ENCODE peak calls at places on chromosomes 4 and X, in four cellular contexts. J, X, I and P are unnamed samples.

GRCh38 chrX:29926056-29926455 is 289.3 kb upstream of the MAGEB2 start:
- DNase-seq in J (no peak), X (no peak), I (no peak), P (no peak)

GRCh38 chrX:39821011-39821708 is 276.6 kb downstream of the BCOR start:
- DNase-seq in J (no peak), X (no peak), I (no peak), P (peak; percentile 81)

GRCh38 chr4:74390677-74391076 is 25.7 kb downstream of the EREG start:
- DNase-seq in J (no peak), X (no peak), I (no peak), P (no peak)

GRCh38 chr4:1201851-1202525 is 29.6 kb upstream of the SPON2 start:
- DNase-seq in J (peak; percentile 83), X (peak; percentile 23), I (peak; percentile 50), P (no peak)

GRCh38 chrX:40996886-40997530 is 88.2 kb upstream of the USP9X start:
- DNase-seq in J (no peak), X (peak; percentile 4), I (no peak), P (peak; percentile 61)

GRCh38 chr4:74098628-74098995 is 383 bp downstream of the CXCL2 start:
- DNase-seq in J (peak; percentile 23), X (peak; percentile 5), I (no peak), P (no peak)

GRCh38 chr4:117096462-117096861 is 11.1 kb upstream of the TRAM1L1 start:
- DNase-seq in J (no peak), X (no peak), I (no peak), P (no peak)

GRCh38 chr4:24560770-24561415 is 23.5 kb downstream of the DHX15 start:
- DNase-seq in J (no peak), X (no peak), I (no peak), P (no peak)

GRCh38 chr4:149896428-149896827 is 80.8 kb upstream of the IQCM start:
- DNase-seq in J (no peak), X (no peak), I (no peak), P (peak; percentile 44)

GRCh38 chr4:24471623-24472510 is 112.5 kb downstream of the DHX15 start:
- DNase-seq in J (peak; percentile 10), X (peak; percentile 13), I (no peak), P (peak; percentile 42)

GRCh38 chr4:186622788-186623464 is 67.6 kb upstream of the MTNR1A start:
- DNase-seq in J (no peak), X (no peak), I (no peak), P (no peak)

GRCh38 chr4:72496119-72496518 is 72.9 kb downstream of the ADAMTS3 start:
- DNase-seq in J (no peak), X (no peak), I (no peak), P (no peak)

GRCh38 chrX:68504237-68504636 is 5.4 kb downstream of the YIPF6 start:
- DNase-seq in J (no peak), X (no peak), I (no peak), P (no peak)

GRCh38 chr4:148653681-148654080 is 211.5 kb upstream of the NR3C2 start:
- DNase-seq in J (no peak), X (no peak), I (no peak), P (no peak)

GRCh38 chrX:39504227-39504626 is 593.5 kb downstream of the BCOR start:
- DNase-seq in J (no peak), X (no peak), I (no peak), P (no peak)

GRCh38 chrX:30561191-30561590 is 16.4 kb downstream of the TASL start:
- DNase-seq in J (peak; percentile 22), X (peak; percentile 36), I (no peak), P (no peak)

GRCh38 chrX:140744085-140744484 is 34.5 kb downstream of the LINC00632 start:
- DNase-seq in J (no peak), X (no peak), I (no peak), P (no peak)

GRCh38 chr4:133997440-133997839 is 204.1 kb downstream of the PABPC4L start:
- DNase-seq in J (no peak), X (no peak), I (no peak), P (no peak)

GRCh38 chr4:154417358-154417673 is 74.3 kb downstream of the DCHS2 start:
- DNase-seq in J (no peak), X (no peak), I (no peak), P (no peak)

GRCh38 chrX:545488-545887 is 85.1 kb upstream of the SHOX start:
- DNase-seq in J (no peak), X (no peak), I (no peak), P (no peak)

GRCh38 chr4:148092316-148093014 is 349.7 kb downstream of the NR3C2 start:
- DNase-seq in J (no peak), X (no peak), I (no peak), P (no peak)

GRCh38 chrX:154002215-154002719 is 17.4 kb downstream of the IRAK1 start:
- DNase-seq in J (peak; percentile 54), X (no peak), I (no peak), P (peak; percentile 76)

GRCh38 chr4:167623241-167623572 is 388.9 kb upstream of the SPOCK3 start:
- DNase-seq in J (no peak), X (no peak), I (no peak), P (no peak)